ENCODE peak calls at places on chromosomes 3 and 15, in four cellular contexts. E, A, M and K are unnamed samples. For H3K4me1, the result is how much of the 10 kb centered on the place peaks cover.

GRCh38 chr3:171753665-171754408 is 56.4 kb downstream of the PLD1 start:
- DNase-seq in E (no peak), A (no peak), M (no peak), K (no peak)

GRCh38 chr3:150407818-150408231 is 273 bp upstream of the TSC22D2 start:
- DNase-seq in E (no peak), A (no peak), M (no peak), K (no peak)

GRCh38 chr3:36596411-36596810 is 167.9 kb downstream of the DCLK3 start:
- DNase-seq in E (no peak), A (no peak), M (no peak), K (no peak)

GRCh38 chr3:59775106-59775505 is 725.3 kb upstream of the CFAP20DC start:
- DNase-seq in E (no peak), A (no peak), M (no peak), K (no peak)

GRCh38 chr15:45715528-45715927 is 80.7 kb downstream of the SQOR start:
- DNase-seq in E (peak), A (no peak), M (no peak), K (no peak)

GRCh38 chr3:155748611-155749365 is 3.9 kb upstream of the PLCH1 start:
- DNase-seq in E (no peak), A (no peak), M (no peak), K (no peak)

GRCh38 chr3:59978979-59979378 is 929.2 kb upstream of the CFAP20DC start:
- DNase-seq in E (peak), A (no peak), M (no peak), K (no peak)

GRCh38 chr3:113265281-113265680 is 53.9 kb downstream of the BOC start:
- DNase-seq in E (no peak), A (no peak), M (no peak), K (no peak)

GRCh38 chr3:14519406-14519805 is 20.7 kb downstream of the GRIP2 start:
- DNase-seq in E (no peak), A (no peak), M (no peak), K (no peak)

GRCh38 chr3:9021610-9022009 is 58.3 kb upstream of the RAD18 start:
- DNase-seq in E (no peak), A (no peak), M (no peak), K (no peak)

GRCh38 chr15:92383528-92384326 is 10.0 kb upstream of the ST8SIA2 start:
- DNase-seq in E (peak), A (no peak), M (no peak), K (no peak)

GRCh38 chr3:127914584-127914983 is 448 bp upstream of the KBTBD12 start:
- DNase-seq in E (no peak), A (no peak), M (no peak), K (no peak)

GRCh38 chr3:191649626-191650025 is 188.7 kb downstream of the PYDC2 start:
- DNase-seq in E (no peak), A (no peak), M (no peak), K (no peak)

GRCh38 chr3:125266976-125267375 is 54.4 kb upstream of the SLC12A8 start:
- DNase-seq in E (no peak), A (no peak), M (no peak), K (no peak)

GRCh38 chr3:146154316-146154715 is 6.7 kb downstream of the PLOD2 start:
- DNase-seq in E (no peak), A (no peak), M (no peak), K (no peak)

GRCh38 chr3:7788881-7789280 is 712.7 kb upstream of the LMCD1 start:
- DNase-seq in E (no peak), A (no peak), M (no peak), K (no peak)

GRCh38 chr3:46495901-46496456 is 1.8 kb upstream of the RTP3 start:
- DNase-seq in E (no peak), A (no peak), M (no peak), K (no peak)

GRCh38 chr3:123098411-123099330 is 31.8 kb downstream of the PDIA5 start:
- DNase-seq in E (no peak), A (no peak), M (peak), K (no peak)

GRCh38 chr3:115858995-115859807 is 235.9 kb downstream of the GAP43 start:
- DNase-seq in E (no peak), A (no peak), M (peak), K (no peak)

GRCh38 chr15:61524091-61524490 is 295.0 kb upstream of the RORA start:
- DNase-seq in E (peak), A (no peak), M (no peak), K (no peak)

GRCh38 chr15:34070003-34070402 is 31.0 kb upstream of the AVEN start:
- DNase-seq in E (no peak), A (no peak), M (no peak), K (no peak)

GRCh38 chr3:147423601-147424324 is 14.6 kb downstream of the ZIC1 start:
- DNase-seq in E (no peak), A (no peak), M (no peak), K (no peak)
- H3K4me3 ChIP-seq in E (no peak), A (no peak), M (peak), K (no peak)

DNA sequence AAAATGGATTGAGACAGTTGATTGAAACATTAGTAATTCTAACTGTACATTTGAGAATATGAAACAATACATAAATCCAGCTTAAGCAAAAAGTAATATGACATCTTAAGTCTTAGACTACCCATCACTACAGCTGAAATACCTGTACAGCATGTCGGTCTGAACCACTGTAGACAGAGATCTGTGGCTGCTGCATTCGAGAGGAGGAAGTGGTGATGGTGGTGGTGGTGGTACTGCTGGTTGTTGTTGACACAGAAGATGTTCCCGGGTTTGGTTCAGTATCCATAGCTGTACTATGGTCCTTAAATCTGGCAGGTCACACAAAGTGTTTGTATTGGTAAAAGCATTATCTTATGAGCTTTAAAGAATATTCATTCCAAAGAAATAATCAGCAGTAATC is 2.9 kb downstream of the PHC3 start:
- DNase-seq in E (peak), A (peak), M (no peak), K (no peak)
- H3K4me1 ChIP-seq in E (under half), A (under half), M (under half), K (half or more)

DNA sequence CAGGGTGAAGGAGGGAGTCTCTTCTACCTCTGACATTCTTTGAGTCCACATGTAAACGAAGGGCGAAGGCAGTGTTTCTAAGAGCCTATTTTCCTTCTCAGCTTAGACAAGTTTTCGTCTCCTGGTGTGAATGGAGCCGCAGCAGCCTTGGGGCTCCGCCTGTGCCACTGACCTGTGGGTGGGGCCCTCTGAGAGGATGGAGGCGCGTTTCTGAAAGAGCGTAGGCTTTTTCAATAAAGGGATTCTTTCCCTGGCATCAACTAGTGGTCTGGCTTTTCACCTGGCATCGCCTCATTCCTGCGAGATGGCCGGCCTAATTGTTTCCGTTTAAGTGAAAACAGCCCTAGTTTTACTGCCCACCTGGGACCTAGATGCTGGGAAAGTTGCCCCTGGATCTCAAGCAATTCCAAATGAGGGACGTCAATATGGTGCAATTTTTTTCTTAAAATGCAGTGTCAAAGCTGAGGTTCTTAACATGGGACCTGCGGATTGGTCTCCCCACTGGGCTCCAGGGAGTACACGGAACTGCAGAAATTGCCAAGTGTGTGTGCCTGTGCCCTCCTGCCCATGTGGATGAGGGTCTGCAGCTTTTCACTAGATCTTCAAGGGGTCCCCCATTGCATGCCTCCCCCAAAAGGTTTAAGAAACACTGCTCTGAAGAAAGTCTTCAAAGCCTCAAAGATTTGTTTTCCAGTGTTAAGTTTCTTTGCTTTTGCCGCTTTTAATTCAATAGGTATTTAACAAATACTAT is 969 bp downstream of the GLDN start:
- DNase-seq in E (no peak), A (no peak), M (no peak), K (no peak)
- H3K4me3 ChIP-seq in E (no peak), A (no peak), M (peak), K (no peak)

DNA sequence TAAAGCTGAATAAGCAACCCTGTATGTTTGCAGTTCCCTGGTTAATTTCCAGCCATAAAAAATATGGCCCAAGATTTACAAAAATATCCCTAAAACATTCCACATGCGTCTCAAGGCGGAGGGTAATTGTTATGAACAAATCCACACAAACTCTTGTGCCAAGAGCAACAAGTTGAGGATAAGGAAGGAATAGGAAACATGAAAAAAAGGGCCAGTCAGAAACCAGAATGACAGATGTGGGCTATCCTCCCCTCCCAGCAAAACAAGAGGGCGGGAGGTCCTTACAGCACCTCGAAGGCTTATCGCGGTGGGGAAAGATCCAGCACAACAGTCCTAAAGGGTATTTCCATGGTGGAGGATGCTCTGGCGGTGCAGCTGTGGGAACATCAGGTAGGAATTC is 155.6 kb upstream of the HES1 start:
- DNase-seq in E (no peak), A (no peak), M (no peak), K (no peak)
- H3K4me1 ChIP-seq in E (under half), A (under half), M (under half), K (under half)

GRCh38 chr15:59999558-60000112 is 4.5 kb upstream of the FOXB1 start:
- DNase-seq in E (no peak), A (no peak), M (no peak), K (no peak)

GRCh38 chr15:59999064-59999377 is 5.1 kb upstream of the FOXB1 start:
- DNase-seq in E (peak), A (no peak), M (no peak), K (no peak)

GRCh38 chr15:60001642-60002527 is 2.2 kb upstream of the FOXB1 start:
- DNase-seq in E (no peak), A (no peak), M (no peak), K (no peak)

GRCh38 chr15:60000824-60001641 is 3.1 kb upstream of the FOXB1 start:
- DNase-seq in E (no peak), A (no peak), M (no peak), K (no peak)

DNA sequence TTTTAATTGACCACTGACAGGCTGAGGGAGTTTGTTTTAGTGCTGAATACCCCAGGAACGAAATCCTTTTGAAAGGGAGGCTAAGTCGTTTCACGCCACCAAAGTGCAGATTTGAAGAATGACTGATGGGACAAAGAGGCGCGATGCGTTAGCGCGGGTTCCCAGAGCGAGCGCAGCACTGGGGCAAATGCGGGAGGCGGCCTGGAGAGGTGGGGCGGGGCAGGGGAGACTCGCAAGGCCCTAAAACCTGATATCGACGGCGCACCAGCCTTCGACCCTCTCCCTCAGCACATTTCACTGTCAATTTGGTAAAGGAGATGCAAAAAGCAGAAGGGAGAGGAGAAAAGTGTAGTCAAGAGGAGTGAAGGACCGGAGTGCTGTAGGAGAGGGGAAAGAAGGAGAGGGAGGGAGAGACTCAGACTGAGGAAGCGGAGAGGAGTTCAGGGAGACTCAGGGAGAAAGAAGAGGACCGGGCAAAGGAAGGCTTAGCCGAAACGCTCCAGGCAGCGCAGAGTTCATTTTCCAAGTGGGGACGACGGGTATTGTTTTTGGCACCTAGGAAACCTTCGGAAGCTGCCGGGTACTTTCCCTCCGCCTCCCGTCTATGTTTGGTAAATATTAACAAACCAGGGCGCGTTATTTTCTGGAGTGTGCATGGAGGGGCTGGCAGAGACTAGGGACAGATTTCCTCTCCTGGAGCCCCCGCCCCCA is 3.8 kb upstream of the FOXB1 start:
- DNase-seq in E (no peak), A (no peak), M (no peak), K (no peak)
- H3K4me3 ChIP-seq in E (no peak), A (no peak), M (peak), K (no peak)